ENCODE peak calls at places on chromosomes 3 and 15, in five cellular contexts. D, R, M, Y and F are unnamed samples.

GRCh38 chr3:176988795-176989194 is 208.5 kb downstream of the TBL1XR1 start:
- DNase-seq in D (no peak), R (no peak), M (no peak), Y (no peak), F (peak; percentile 16)

GRCh38 chr15:39321977-39322376 is 258.9 kb upstream of the THBS1 start:
- DNase-seq in D (no peak), R (peak; percentile 62), M (no peak), Y (no peak), F (no peak)

GRCh38 chr3:46699846-46700523 is 1.2 kb upstream of the TMIE start:
- DNase-seq in D (no peak), R (no peak), M (no peak), Y (no peak), F (no peak)

GRCh38 chr3:9542182-9542581 is 11.4 kb downstream of the LHFPL4 start:
- DNase-seq in D (no peak), R (no peak), M (peak; percentile 37), Y (no peak), F (no peak)

GRCh38 chr3:93843981-93844380 is 129.7 kb downstream of the PROS1 start:
- DNase-seq in D (no peak), R (peak; percentile 91), M (no peak), Y (no peak), F (no peak)

GRCh38 chr15:98754283-98755022 is 106.1 kb downstream of the IGF1R start:
- DNase-seq in D (no peak), R (peak; percentile 61), M (no peak), Y (no peak), F (no peak)

GRCh38 chr15:94203321-94203720 is 28.0 kb upstream of the MCTP2 start:
- DNase-seq in D (no peak), R (no peak), M (no peak), Y (no peak), F (no peak)

GRCh38 chr3:14225421-14225820 is 46.8 kb downstream of the LSM3 start:
- DNase-seq in D (no peak), R (no peak), M (no peak), Y (no peak), F (no peak)

GRCh38 chr3:127253491-127253890 is 34.4 kb downstream of the PRR20G start:
- DNase-seq in D (no peak), R (no peak), M (no peak), Y (no peak), F (no peak)

GRCh38 chr3:87084868-87085267 is 93.9 kb upstream of the VGLL3 start:
- DNase-seq in D (no peak), R (peak; percentile 16), M (no peak), Y (no peak), F (peak; percentile 39)

GRCh38 chr3:1439395-1439794 is 346.6 kb downstream of the CNTN6 start:
- DNase-seq in D (no peak), R (no peak), M (peak; percentile 67), Y (no peak), F (peak; percentile 7)

GRCh38 chr15:45662375-45662774 is 27.5 kb downstream of the SQOR start:
- DNase-seq in D (no peak), R (no peak), M (no peak), Y (no peak), F (no peak)

GRCh38 chr3:158659454-158660237 is 12.8 kb downstream of the LXN start:
- DNase-seq in D (peak; percentile 25), R (peak; percentile 65), M (peak; percentile 80), Y (peak; percentile 51), F (peak; percentile 50)

GRCh38 chr3:125961289-125961589 is 7.7 kb upstream of the ROPN1B start:
- DNase-seq in D (no peak), R (no peak), M (no peak), Y (no peak), F (no peak)

GRCh38 chr15:23504003-23504402 is 57.0 kb upstream of the GOLGA6L2 start:
- DNase-seq in D (no peak), R (no peak), M (no peak), Y (no peak), F (no peak)

GRCh38 chr3:184786271-184787010 is 25.5 kb upstream of the VPS8 start:
- DNase-seq in D (no peak), R (peak; percentile 67), M (no peak), Y (no peak), F (peak; percentile 79)

GRCh38 chr15:63218114-63218808 is 28.9 kb downstream of the RAB8B start:
- DNase-seq in D (no peak), R (peak; percentile 89), M (no peak), Y (no peak), F (no peak)

GRCh38 chr3:56970401-56971002 is 90.0 kb upstream of the SPATA12 start:
- DNase-seq in D (no peak), R (peak; percentile 38), M (peak; percentile 78), Y (no peak), F (no peak)
- H3K4me3 ChIP-seq in D (no peak overlapping the region), R (no peak overlapping the region), M (peak overlapping the region; percentile 24), Y (no peak overlapping the region), F (no peak overlapping the region)

GRCh38 chr3:40912461-40912860 is 286.8 kb upstream of the CTNNB1 start:
- DNase-seq in D (no peak), R (no peak), M (no peak), Y (no peak), F (no peak)

GRCh38 chr3:40913192-40913591 is 286.1 kb upstream of the CTNNB1 start:
- DNase-seq in D (no peak), R (no peak), M (no peak), Y (no peak), F (no peak)

GRCh38 chr3:40913641-40914040 is 285.7 kb upstream of the CTNNB1 start:
- DNase-seq in D (no peak), R (no peak), M (no peak), Y (no peak), F (no peak)

GRCh38 chr3:40914475-40914874 is 284.8 kb upstream of the CTNNB1 start:
- DNase-seq in D (no peak), R (no peak), M (no peak), Y (no peak), F (no peak)

GRCh38 chr3:40915346-40915865 is 283.9 kb upstream of the CTNNB1 start:
- DNase-seq in D (no peak), R (no peak), M (no peak), Y (no peak), F (no peak)
- H3K4me3 ChIP-seq in D (no peak overlapping the region), R (no peak overlapping the region), M (no peak overlapping the region), Y (no peak overlapping the region), F (no peak overlapping the region)

GRCh38 chr15:65924004-65924403 is 54.7 kb downstream of the RAB11A start:
- DNase-seq in D (no peak), R (no peak), M (no peak), Y (no peak), F (no peak)
- H3K4me3 ChIP-seq in D (no peak overlapping the region), R (no peak overlapping the region), M (no peak overlapping the region), Y (no peak overlapping the region), F (no peak overlapping the region)

DNA sequence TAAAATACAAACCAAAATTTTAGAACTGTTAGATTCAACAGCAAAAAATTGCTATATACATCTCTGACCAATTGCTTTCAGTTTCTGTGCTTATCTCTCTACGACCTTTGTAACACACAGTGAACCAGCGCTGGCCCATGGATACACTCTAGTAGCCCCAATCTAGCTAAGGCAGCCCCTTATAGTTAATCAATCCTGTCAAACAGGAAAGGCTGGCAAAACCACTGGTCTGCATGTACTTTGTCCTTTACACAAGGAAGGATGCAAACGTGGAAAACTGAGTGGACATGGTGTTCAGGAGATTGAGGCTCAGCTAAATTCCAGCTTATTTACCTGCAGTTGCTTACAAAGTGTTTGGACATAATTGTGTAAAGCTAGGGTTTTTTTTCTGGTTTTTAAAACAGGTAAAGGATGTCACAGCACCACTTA is 25.9 kb downstream of the ADGRG7 start:
- DNase-seq in D (no peak), R (no peak), M (no peak), Y (no peak), F (no peak)
- H3K4me3 ChIP-seq in D (no peak overlapping the region), R (no peak overlapping the region), M (no peak overlapping the region), Y (no peak overlapping the region), F (no peak overlapping the region)

GRCh38 chr15:55267401-55268053 is 22.1 kb downstream of the RAB27A start:
- DNase-seq in D (peak; percentile 67), R (peak; percentile 81), M (no peak), Y (peak; percentile 74), F (peak; percentile 58)

GRCh38 chr15:55266547-55266946 is 23.1 kb downstream of the RAB27A start:
- DNase-seq in D (no peak), R (no peak), M (no peak), Y (no peak), F (no peak)

GRCh38 chr15:55270301-55270700 is 19.3 kb downstream of the RAB27A start:
- DNase-seq in D (no peak), R (no peak), M (no peak), Y (no peak), F (no peak)

DNA sequence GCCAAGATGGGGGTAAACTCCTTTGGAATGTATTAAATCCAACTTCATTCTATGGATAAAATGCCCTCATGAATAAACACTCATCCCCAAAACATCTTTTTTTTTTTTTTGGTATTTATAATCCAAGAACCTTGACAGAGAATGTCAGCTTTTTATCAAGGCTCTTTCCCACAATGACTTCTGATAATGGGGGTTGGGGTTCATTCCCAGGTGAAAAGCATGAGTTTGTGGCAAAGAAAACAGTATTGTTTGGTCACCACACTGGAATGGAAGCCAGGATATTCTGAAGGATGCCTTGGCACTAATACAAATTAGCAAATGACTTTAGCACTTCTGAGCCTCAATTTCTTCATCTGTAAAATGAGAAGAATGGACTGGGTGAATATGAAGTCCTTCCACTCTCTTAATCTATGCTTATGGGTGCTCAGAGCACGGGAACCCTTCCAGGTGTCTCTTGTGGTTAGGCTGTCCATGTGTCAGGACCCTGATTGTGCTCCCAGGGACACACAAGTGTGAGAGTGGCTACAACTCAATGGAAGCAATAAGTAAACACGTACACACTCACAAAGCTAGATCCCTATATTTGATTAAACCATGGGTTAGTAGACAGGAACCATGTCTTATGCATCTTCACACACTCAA is 21.4 kb downstream of the RAB27A start:
- DNase-seq in D (no peak), R (no peak), M (no peak), Y (no peak), F (no peak)
- H3K4me3 ChIP-seq in D (peak overlapping the region; percentile 55), R (peak overlapping the region; percentile 30), M (no peak overlapping the region), Y (peak overlapping the region; percentile 52), F (no peak overlapping the region)

DNA sequence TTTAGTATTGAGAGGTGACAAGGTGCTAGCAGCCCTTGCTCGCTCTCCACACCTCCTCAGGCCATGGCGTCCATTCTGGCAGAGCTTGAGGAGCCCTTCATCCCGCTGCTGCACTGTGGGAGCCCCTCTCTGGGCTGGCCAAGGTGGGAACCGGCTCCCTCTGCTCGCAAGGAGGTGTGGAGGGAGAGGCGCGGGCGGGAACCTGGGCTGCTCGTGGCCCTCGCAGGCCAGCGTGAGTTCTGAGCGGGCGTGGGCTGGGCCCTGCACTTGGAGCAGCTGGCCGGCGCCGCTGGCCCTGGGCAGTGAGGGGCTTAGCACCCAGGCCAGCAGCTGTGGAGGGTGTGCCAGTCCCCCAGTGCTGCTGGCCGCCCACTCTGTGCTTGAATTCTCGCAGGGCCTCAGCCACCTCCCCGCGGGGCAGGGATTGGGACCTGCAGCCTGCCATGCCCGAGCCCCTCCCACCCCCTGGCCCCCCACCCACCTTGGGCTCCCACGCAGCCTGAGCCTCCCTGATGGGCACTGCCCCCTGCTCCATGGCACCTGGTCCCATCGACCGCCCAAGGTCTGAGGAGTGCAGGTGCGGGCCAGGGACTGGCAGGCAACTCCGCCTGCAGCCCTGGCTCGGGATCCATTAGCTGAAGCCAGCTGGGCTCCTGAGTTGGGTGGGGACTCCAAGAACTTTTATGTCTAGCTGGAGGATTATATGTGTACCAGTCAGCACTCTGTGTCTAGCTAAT is 785.2 kb downstream of the DIPK2A start:
- DNase-seq in D (no peak), R (no peak), M (no peak), Y (no peak), F (no peak)
- H3K4me3 ChIP-seq in D (no peak overlapping the region), R (no peak overlapping the region), M (no peak overlapping the region), Y (no peak overlapping the region), F (no peak overlapping the region)